ENCODE peak calls at places on chromosome 22, in seven cellular contexts. One of them, this sample, is unnamed. For H3K4me1, the result is how much of the 10 kb centered on the place peaks cover.

GRCh38 chr22:38859581-38860290 is 12.3 kb downstream of the CBX6 start:
- DNase-seq in K562: no peak
- DNase-seq in HepG2: no peak
- DNase-seq in H1: no peak
- DNase-seq in SK-N-SH: no peak
- DNase-seq in GM12878: no peak
- DNase-seq in NT2/D1: no peak
- DNase-seq in this sample: no peak

GRCh38 chr22:38298312-38299000 is 18.8 kb downstream of the CSNK1E start:
- DNase-seq in K562: peak
- DNase-seq in NT2/D1: no peak
- DNase-seq in H1: no peak
- DNase-seq in SK-N-SH: peak
- DNase-seq in GM12878: no peak
- DNase-seq in HepG2: no peak
- DNase-seq in this sample: peak

GRCh38 chr22:35154937-35155387 is 89.0 kb downstream of the ISX start:
- DNase-seq in SK-N-SH: peak
- DNase-seq in GM12878: no peak
- DNase-seq in K562: peak
- DNase-seq in HepG2: peak
- DNase-seq in NT2/D1: peak
- DNase-seq in H1: peak
- DNase-seq in this sample: peak

GRCh38 chr22:46846832-46847355 is 84.4 kb downstream of the TBC1D22A start:
- DNase-seq in HepG2: no peak
- DNase-seq in GM12878: no peak
- DNase-seq in H1: no peak
- DNase-seq in NT2/D1: no peak
- DNase-seq in K562: no peak
- DNase-seq in SK-N-SH: no peak
- DNase-seq in this sample: no peak

GRCh38 chr22:36243996-36244395 is 4.7 kb upstream of the APOL2 start:
- DNase-seq in H1: no peak
- DNase-seq in HepG2: no peak
- DNase-seq in K562: no peak
- DNase-seq in GM12878: no peak
- DNase-seq in NT2/D1: no peak
- DNase-seq in SK-N-SH: no peak
- DNase-seq in this sample: no peak

GRCh38 chr22:38751422-38752346 is 4.1 kb downstream of the SUN2 start:
- DNase-seq in K562: no peak
- DNase-seq in NT2/D1: no peak
- DNase-seq in SK-N-SH: no peak
- DNase-seq in H1: no peak
- DNase-seq in HepG2: no peak
- DNase-seq in GM12878: peak
- DNase-seq in this sample: no peak

GRCh38 chr22:35367331-35367886 is 13.5 kb upstream of the HMOX1 start:
- DNase-seq in SK-N-SH: no peak
- DNase-seq in H1: no peak
- DNase-seq in K562: no peak
- DNase-seq in GM12878: peak
- DNase-seq in HepG2: no peak
- DNase-seq in NT2/D1: no peak
- DNase-seq in this sample: no peak

GRCh38 chr22:24118689-24119384 is 62.5 kb upstream of the SUSD2 start:
- DNase-seq in K562: no peak
- DNase-seq in H1: no peak
- DNase-seq in SK-N-SH: no peak
- DNase-seq in NT2/D1: no peak
- DNase-seq in GM12878: no peak
- DNase-seq in HepG2: no peak
- DNase-seq in this sample: no peak

GRCh38 chr22:49676783-49677494 is 150.7 kb downstream of the BRD1 start:
- DNase-seq in K562: no peak
- DNase-seq in SK-N-SH: no peak
- DNase-seq in HepG2: no peak
- DNase-seq in NT2/D1: no peak
- DNase-seq in GM12878: no peak
- DNase-seq in H1: no peak
- DNase-seq in this sample: no peak

GRCh38 chr22:49678842-49679170 is 148.9 kb downstream of the BRD1 start:
- DNase-seq in NT2/D1: no peak
- DNase-seq in GM12878: no peak
- DNase-seq in K562: no peak
- DNase-seq in SK-N-SH: no peak
- DNase-seq in HepG2: no peak
- DNase-seq in H1: no peak
- DNase-seq in this sample: no peak

GRCh38 chr22:49676230-49676629 is 151.4 kb downstream of the BRD1 start:
- DNase-seq in HepG2: no peak
- DNase-seq in GM12878: no peak
- DNase-seq in K562: no peak
- DNase-seq in NT2/D1: no peak
- DNase-seq in H1: no peak
- DNase-seq in SK-N-SH: no peak
- DNase-seq in this sample: no peak

GRCh38 chr22:49678137-49678841 is 149.4 kb downstream of the BRD1 start:
- DNase-seq in HepG2: no peak
- DNase-seq in K562: no peak
- DNase-seq in GM12878: no peak
- DNase-seq in NT2/D1: no peak
- DNase-seq in H1: no peak
- DNase-seq in SK-N-SH: no peak
- DNase-seq in this sample: no peak

GRCh38 chr22:49677495-49677889 is 150.2 kb downstream of the BRD1 start:
- DNase-seq in NT2/D1: no peak
- DNase-seq in H1: no peak
- DNase-seq in HepG2: no peak
- DNase-seq in K562: no peak
- DNase-seq in SK-N-SH: no peak
- DNase-seq in GM12878: no peak
- DNase-seq in this sample: no peak
- TF ChIP-seq YY1 in NT2/D1: no peak
- TF ChIP-seq YY1 in H1: no peak
- TF ChIP-seq YY1 in HepG2: no peak
- TF ChIP-seq YY1 in K562: no peak
- TF ChIP-seq YY1 in SK-N-SH: no peak
- TF ChIP-seq YY1 in GM12878: no peak
- TF ChIP-seq YY1 in this sample: no peak

GRCh38 chr22:49067504-49067903 is 760.2 kb downstream of the BRD1 start:
- DNase-seq in NT2/D1: no peak
- DNase-seq in GM12878: no peak
- DNase-seq in HepG2: no peak
- DNase-seq in K562: no peak
- DNase-seq in H1: no peak
- DNase-seq in SK-N-SH: no peak
- DNase-seq in this sample: no peak
- H3K4me1 ChIP-seq in NT2/D1: under half
- H3K4me1 ChIP-seq in GM12878: under half
- H3K4me1 ChIP-seq in HepG2: under half
- H3K4me1 ChIP-seq in K562: under half
- H3K4me1 ChIP-seq in H1: under half
- H3K4me1 ChIP-seq in SK-N-SH: under half
- H3K4me1 ChIP-seq in this sample: under half

GRCh38 chr22:19942886-19943664 is 1.5 kb upstream of the TXNRD2 start:
- DNase-seq in SK-N-SH: no peak
- DNase-seq in NT2/D1: no peak
- DNase-seq in HepG2: peak
- DNase-seq in K562: peak
- DNase-seq in GM12878: no peak
- DNase-seq in H1: no peak
- DNase-seq in this sample: no peak
- TF ChIP-seq YY1 in SK-N-SH: peak
- TF ChIP-seq YY1 in NT2/D1: no peak
- TF ChIP-seq YY1 in HepG2: no peak
- TF ChIP-seq YY1 in K562: peak
- TF ChIP-seq YY1 in GM12878: no peak
- TF ChIP-seq YY1 in H1: no peak
- TF ChIP-seq YY1 in this sample: no peak

DNA sequence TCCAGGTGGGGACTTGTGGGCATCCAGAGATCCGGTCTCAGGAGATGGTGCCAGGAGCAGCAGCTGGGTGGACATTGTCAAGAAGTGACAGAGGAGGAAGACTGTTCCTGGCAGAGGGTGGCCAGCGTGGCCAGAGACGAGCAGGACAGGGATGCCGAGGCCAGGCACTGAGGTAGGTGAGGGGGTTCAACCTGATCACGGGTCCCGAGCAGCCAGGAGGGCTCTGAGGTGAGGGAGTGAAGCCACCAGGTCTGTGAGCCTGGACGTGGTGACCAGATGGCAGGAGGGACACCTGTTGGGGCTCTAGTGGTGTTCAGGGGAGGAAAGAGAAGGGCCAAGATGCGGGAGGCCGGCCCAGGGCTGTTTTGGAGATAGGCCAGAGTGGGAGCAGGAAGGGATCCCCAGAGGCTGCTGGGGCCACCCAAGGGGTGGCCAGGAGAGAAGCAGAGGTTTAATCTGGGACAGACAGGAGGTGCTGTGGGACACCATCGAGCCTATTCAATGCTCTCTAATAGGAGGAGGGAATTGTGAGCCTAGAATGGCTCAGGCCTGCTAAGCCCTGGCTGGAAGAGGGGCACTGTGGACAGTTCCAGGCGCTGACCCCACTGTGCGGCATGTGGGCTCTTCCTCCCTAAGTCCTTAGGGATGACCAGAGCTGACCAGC is 6.3 kb downstream of the PPM1F start:
- DNase-seq in NT2/D1: no peak
- DNase-seq in K562: peak
- DNase-seq in HepG2: no peak
- DNase-seq in H1: no peak
- DNase-seq in GM12878: no peak
- DNase-seq in SK-N-SH: no peak
- DNase-seq in this sample: no peak
- H3K4me1 ChIP-seq in NT2/D1: under half
- H3K4me1 ChIP-seq in K562: half or more
- H3K4me1 ChIP-seq in HepG2: under half
- H3K4me1 ChIP-seq in H1: under half
- H3K4me1 ChIP-seq in GM12878: under half
- H3K4me1 ChIP-seq in SK-N-SH: under half
- H3K4me1 ChIP-seq in this sample: under half

DNA sequence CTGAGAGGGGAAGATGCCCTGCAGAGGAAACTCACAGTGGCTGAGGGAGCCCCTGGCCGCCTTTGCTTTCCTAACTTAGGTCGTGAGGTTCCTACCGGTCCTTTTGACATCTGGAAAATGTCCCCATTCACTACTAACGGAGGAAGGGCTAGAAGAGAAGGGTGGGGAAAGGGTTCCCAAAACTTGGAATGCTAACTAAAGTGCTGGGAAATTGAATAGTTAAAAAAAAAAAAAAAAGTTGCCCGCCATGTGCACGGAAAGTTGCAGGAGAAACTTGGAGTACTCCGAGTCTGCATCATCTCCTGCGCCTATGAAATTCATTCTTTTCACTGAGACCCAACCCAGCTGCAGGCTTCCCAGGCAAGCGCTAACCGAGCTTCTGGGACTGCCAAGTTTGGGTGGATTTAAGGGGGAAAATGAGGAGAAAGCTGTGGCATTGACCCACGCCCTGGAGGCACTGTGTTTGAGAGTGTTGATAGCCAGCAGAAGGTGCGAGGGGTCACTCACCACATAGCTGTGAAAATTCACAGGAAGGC is 854 bp downstream of the TIMP3 start:
- DNase-seq in SK-N-SH: no peak
- DNase-seq in K562: no peak
- DNase-seq in H1: no peak
- DNase-seq in HepG2: no peak
- DNase-seq in GM12878: no peak
- DNase-seq in NT2/D1: no peak
- DNase-seq in this sample: no peak
- TF ChIP-seq YY1 in SK-N-SH: no peak
- TF ChIP-seq YY1 in K562: no peak
- TF ChIP-seq YY1 in H1: no peak
- TF ChIP-seq YY1 in HepG2: no peak
- TF ChIP-seq YY1 in GM12878: no peak
- TF ChIP-seq YY1 in NT2/D1: no peak
- TF ChIP-seq YY1 in this sample: no peak

GRCh38 chr22:42708393-42708792 is 12.3 kb downstream of the A4GALT start:
- DNase-seq in GM12878: no peak
- DNase-seq in HepG2: no peak
- DNase-seq in H1: no peak
- DNase-seq in NT2/D1: no peak
- DNase-seq in SK-N-SH: no peak
- DNase-seq in K562: no peak
- DNase-seq in this sample: no peak

GRCh38 chr22:42711281-42711731 is 9.4 kb downstream of the A4GALT start:
- DNase-seq in SK-N-SH: no peak
- DNase-seq in K562: no peak
- DNase-seq in HepG2: no peak
- DNase-seq in GM12878: no peak
- DNase-seq in NT2/D1: no peak
- DNase-seq in H1: no peak
- DNase-seq in this sample: no peak

GRCh38 chr22:42714308-42714707 is 6.4 kb downstream of the A4GALT start:
- DNase-seq in HepG2: no peak
- DNase-seq in NT2/D1: no peak
- DNase-seq in H1: no peak
- DNase-seq in K562: no peak
- DNase-seq in GM12878: no peak
- DNase-seq in SK-N-SH: no peak
- DNase-seq in this sample: no peak

GRCh38 chr22:42714768-42715430 is 5.8 kb downstream of the A4GALT start:
- DNase-seq in GM12878: no peak
- DNase-seq in H1: no peak
- DNase-seq in NT2/D1: no peak
- DNase-seq in K562: no peak
- DNase-seq in SK-N-SH: no peak
- DNase-seq in HepG2: no peak
- DNase-seq in this sample: no peak

DNA sequence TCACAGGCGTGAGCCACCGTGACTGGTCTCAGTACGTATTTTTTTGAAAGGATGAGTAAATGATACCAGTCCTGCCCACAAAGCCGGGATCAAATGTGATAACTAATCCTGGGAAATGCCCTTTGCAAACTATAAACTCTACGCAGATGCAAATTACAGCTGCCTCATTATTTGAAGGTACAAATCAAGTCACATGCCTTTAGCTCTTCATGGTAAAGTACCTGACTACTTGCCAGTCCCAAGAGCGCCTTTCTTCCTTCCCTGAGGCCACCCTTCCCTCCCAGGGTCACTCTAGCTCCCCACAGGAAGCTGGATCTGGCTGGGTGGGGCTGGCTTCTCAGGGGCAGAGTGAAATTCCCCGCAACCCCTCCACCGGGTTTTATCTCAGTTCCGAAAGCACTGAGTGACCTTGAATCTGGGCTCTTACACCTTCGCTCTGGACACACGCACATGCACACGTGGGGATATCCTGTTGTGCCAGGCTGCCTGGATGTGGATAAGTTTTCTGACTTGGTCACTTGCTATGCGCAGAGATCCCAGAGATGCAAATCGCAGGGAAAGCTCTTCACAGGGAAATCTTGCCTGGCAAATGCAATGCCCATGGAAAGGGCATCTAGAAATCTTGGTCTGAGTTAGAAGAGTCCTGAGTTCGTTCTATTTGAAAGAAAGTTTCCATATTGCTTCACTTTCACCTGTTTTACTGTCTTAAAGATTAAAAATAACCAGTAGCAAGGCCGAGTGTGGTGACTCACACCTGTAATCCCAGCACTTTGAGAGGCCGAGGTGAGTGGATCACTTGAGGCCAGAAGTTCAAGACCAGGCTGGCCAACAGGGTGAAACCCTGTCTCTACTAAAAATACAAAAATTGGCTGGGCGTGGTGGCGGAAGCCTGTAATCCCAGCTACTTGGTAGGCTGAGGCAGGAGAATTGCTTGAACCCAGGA is 8.5 kb downstream of the A4GALT start:
- DNase-seq in NT2/D1: no peak
- DNase-seq in GM12878: no peak
- DNase-seq in H1: no peak
- DNase-seq in HepG2: no peak
- DNase-seq in SK-N-SH: no peak
- DNase-seq in K562: no peak
- DNase-seq in this sample: no peak
- H3K4me1 ChIP-seq in NT2/D1: under half
- H3K4me1 ChIP-seq in GM12878: under half
- H3K4me1 ChIP-seq in H1: under half
- H3K4me1 ChIP-seq in HepG2: under half
- H3K4me1 ChIP-seq in SK-N-SH: under half
- H3K4me1 ChIP-seq in K562: under half
- H3K4me1 ChIP-seq in this sample: under half